ENCODE peak calls at places on chromosome 1, in six cellular contexts. One of them, this sample, is unnamed.

GRCh38 chr1:229430761-229431269 is 3.1 kb downstream of the ACTA1 start:
- DNase-seq in Caki2: peak
- DNase-seq in stimulated activated CD8-positive, alpha-beta memory T cell treated with anti-CD3 and anti-CD28 coated beads, Interleukin-4, amount 100 ng/mL, for 24 hours: peak
- DNase-seq in naive thymus-derived CD4-positive, alpha-beta T cell: no peak
- DNase-seq in esophagus squamous epithelium: no peak
- DNase-seq in mesendoderm: peak
- DNase-seq in this sample: no peak

GRCh38 chr1:14782741-14783591 is 184.5 kb downstream of the KAZN start:
- DNase-seq in Caki2: no peak
- DNase-seq in stimulated activated CD8-positive, alpha-beta memory T cell treated with anti-CD3 and anti-CD28 coated beads, Interleukin-4, amount 100 ng/mL, for 24 hours: no peak
- DNase-seq in naive thymus-derived CD4-positive, alpha-beta T cell: no peak
- DNase-seq in esophagus squamous epithelium: no peak
- DNase-seq in mesendoderm: peak
- DNase-seq in this sample: no peak

GRCh38 chr1:223207293-223208066 is 64.4 kb upstream of the TLR5 start:
- DNase-seq in Caki2: no peak
- DNase-seq in stimulated activated CD8-positive, alpha-beta memory T cell treated with anti-CD3 and anti-CD28 coated beads, Interleukin-4, amount 100 ng/mL, for 24 hours: no peak
- DNase-seq in naive thymus-derived CD4-positive, alpha-beta T cell: no peak
- DNase-seq in esophagus squamous epithelium: no peak
- DNase-seq in mesendoderm: no peak
- DNase-seq in this sample: no peak

GRCh38 chr1:67898033-67898726 is 64.9 kb upstream of the GNG12 start:
- DNase-seq in Caki2: no peak
- DNase-seq in stimulated activated CD8-positive, alpha-beta memory T cell treated with anti-CD3 and anti-CD28 coated beads, Interleukin-4, amount 100 ng/mL, for 24 hours: no peak
- DNase-seq in naive thymus-derived CD4-positive, alpha-beta T cell: no peak
- DNase-seq in esophagus squamous epithelium: no peak
- DNase-seq in mesendoderm: peak
- DNase-seq in this sample: no peak

GRCh38 chr1:180155202-180155682 is 573 bp downstream of the QSOX1 start:
- DNase-seq in Caki2: peak
- DNase-seq in stimulated activated CD8-positive, alpha-beta memory T cell treated with anti-CD3 and anti-CD28 coated beads, Interleukin-4, amount 100 ng/mL, for 24 hours: no peak
- DNase-seq in naive thymus-derived CD4-positive, alpha-beta T cell: no peak
- DNase-seq in esophagus squamous epithelium: no peak
- DNase-seq in mesendoderm: peak
- DNase-seq in this sample: no peak

GRCh38 chr1:164673584-164674214 is 114.7 kb downstream of the PBX1 start:
- DNase-seq in Caki2: no peak
- DNase-seq in stimulated activated CD8-positive, alpha-beta memory T cell treated with anti-CD3 and anti-CD28 coated beads, Interleukin-4, amount 100 ng/mL, for 24 hours: no peak
- DNase-seq in naive thymus-derived CD4-positive, alpha-beta T cell: no peak
- DNase-seq in esophagus squamous epithelium: no peak
- DNase-seq in mesendoderm: peak
- DNase-seq in this sample: no peak

GRCh38 chr1:89724369-89725015 is 91.6 kb downstream of the LRRC8C start:
- DNase-seq in Caki2: no peak
- DNase-seq in stimulated activated CD8-positive, alpha-beta memory T cell treated with anti-CD3 and anti-CD28 coated beads, Interleukin-4, amount 100 ng/mL, for 24 hours: peak
- DNase-seq in naive thymus-derived CD4-positive, alpha-beta T cell: no peak
- DNase-seq in esophagus squamous epithelium: no peak
- DNase-seq in mesendoderm: no peak
- DNase-seq in this sample: no peak

GRCh38 chr1:230176871-230177411 is 109.9 kb downstream of the GALNT2 start:
- DNase-seq in Caki2: no peak
- DNase-seq in stimulated activated CD8-positive, alpha-beta memory T cell treated with anti-CD3 and anti-CD28 coated beads, Interleukin-4, amount 100 ng/mL, for 24 hours: no peak
- DNase-seq in naive thymus-derived CD4-positive, alpha-beta T cell: no peak
- DNase-seq in esophagus squamous epithelium: no peak
- DNase-seq in mesendoderm: no peak
- DNase-seq in this sample: no peak

This sample was measured in AG04449.